ENCODE peak calls at places on chromosomes 6 and 20, in eight cellular contexts. M, P, Y, T, W, C, X and H are unnamed samples. For H3K4me1, the result is how much of the 10 kb centered on the place peaks cover.

GRCh38 chr20:34222208-34222607 is 19.0 kb upstream of the ASIP start:
- DNase-seq in M (no peak), P (no peak), Y (peak), T (no peak), W (no peak), C (no peak), X (no peak), H (no peak)

GRCh38 chr20:41650221-41650948 is 32.2 kb upstream of the CHD6 start:
- DNase-seq in M (no peak), P (no peak), Y (no peak), T (no peak), W (no peak), C (no peak), X (no peak), H (no peak)

GRCh38 chr6:21742238-21742660 is 148.7 kb downstream of the SOX4 start:
- DNase-seq in M (no peak), P (no peak), Y (peak), T (peak), W (no peak), C (peak), X (no peak), H (no peak)

GRCh38 chr20:63152322-63153253 is 63.3 kb downstream of the YTHDF1 start:
- DNase-seq in M (peak), P (peak), Y (no peak), T (no peak), W (peak), C (no peak), X (no peak), H (no peak)

GRCh38 chr20:40008177-40008576 is 680.9 kb downstream of the MAFB start:
- DNase-seq in M (no peak), P (no peak), Y (no peak), T (no peak), W (peak), C (no peak), X (no peak), H (no peak)

GRCh38 chr6:158516098-158516497 is 43.8 kb upstream of the TMEM181 start:
- DNase-seq in M (no peak), P (no peak), Y (no peak), T (no peak), W (no peak), C (no peak), X (no peak), H (no peak)

GRCh38 chr20:56762829-56763228 is 133.7 kb downstream of the TFAP2C start:
- DNase-seq in M (no peak), P (no peak), Y (peak), T (no peak), W (no peak), C (no peak), X (no peak), H (no peak)

GRCh38 chr20:58056021-58056591 is 172.3 kb downstream of the ANKRD60 start:
- DNase-seq in M (no peak), P (no peak), Y (no peak), T (no peak), W (no peak), C (no peak), X (no peak), H (peak)

GRCh38 chr6:37636112-37636511 is 61.6 kb downstream of the MDGA1 start:
- DNase-seq in M (no peak), P (no peak), Y (no peak), T (no peak), W (peak), C (no peak), X (no peak), H (no peak)

GRCh38 chr6:82072113-82072512 is 175.4 kb downstream of the IBTK start:
- DNase-seq in M (no peak), P (no peak), Y (no peak), T (no peak), W (no peak), C (no peak), X (no peak), H (no peak)

GRCh38 chr20:8721098-8721497 is 347.8 kb upstream of the PLCB4 start:
- DNase-seq in M (no peak), P (no peak), Y (no peak), T (peak), W (no peak), C (peak), X (peak), H (no peak)

GRCh38 chr6:161228911-161229591 is 44.8 kb downstream of the AGPAT4 start:
- DNase-seq in M (no peak), P (no peak), Y (peak), T (no peak), W (no peak), C (no peak), X (peak), H (no peak)

GRCh38 chr6:158284340-158285210 is 27.7 kb upstream of the TULP4 start:
- DNase-seq in M (no peak), P (no peak), Y (no peak), T (peak), W (no peak), C (peak), X (peak), H (no peak)

DNA sequence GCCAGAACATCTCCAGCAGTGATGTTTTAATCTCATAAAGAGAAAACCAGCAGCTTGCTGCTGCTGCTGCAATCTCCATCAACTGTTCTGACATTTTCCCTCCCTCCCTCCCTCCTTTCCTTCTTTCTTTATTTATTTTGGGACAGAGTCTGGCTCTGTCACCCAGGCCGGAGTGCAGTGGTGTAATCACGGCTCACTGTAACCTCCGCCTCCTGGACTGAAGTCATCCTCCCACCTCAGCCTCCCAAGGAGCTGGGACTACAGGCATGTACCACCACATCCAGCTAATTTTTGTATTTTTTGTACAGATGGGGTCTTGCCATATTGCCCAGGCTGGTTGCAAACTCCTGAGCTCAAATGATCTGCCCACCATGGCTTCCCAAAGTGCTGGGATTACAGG is 5.7 kb downstream of the ELOVL5 start:
- DNase-seq in M (no peak), P (no peak), Y (no peak), T (no peak), W (no peak), C (no peak), X (no peak), H (no peak)
- H3K4me1 ChIP-seq in M (half or more), P (under half), Y (under half), T (under half), W (under half), C (under half), X (under half), H (under half)

GRCh38 chr6:56708810-56709597 is 66.3 kb upstream of the DST start:
- DNase-seq in M (no peak), P (no peak), Y (no peak), T (no peak), W (no peak), C (peak), X (no peak), H (no peak)
- H3K4me1 ChIP-seq in M (under half), P (under half), Y (under half), T (under half), W (under half), C (half or more), X (under half), H (under half)

DNA sequence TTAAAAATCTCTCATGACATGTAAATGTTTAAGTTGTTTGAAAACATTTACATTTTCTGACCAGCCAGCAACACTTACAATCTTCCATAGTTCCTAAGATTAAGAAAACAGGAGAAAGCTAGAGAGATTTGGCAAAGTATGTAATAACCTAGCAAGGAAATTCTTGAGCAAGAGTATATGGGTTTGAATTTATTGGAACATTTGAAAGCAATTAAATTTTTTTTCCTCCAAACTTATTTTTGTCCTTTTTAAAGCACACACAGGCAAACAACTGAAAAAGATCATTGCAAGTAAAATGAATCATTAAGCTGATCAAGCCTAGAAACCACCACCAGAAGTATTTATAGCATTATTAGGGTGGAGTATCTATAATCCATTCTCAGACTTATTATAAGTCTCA is 20.1 kb upstream of the ZNF217 start:
- DNase-seq in M (no peak), P (no peak), Y (no peak), T (no peak), W (no peak), C (no peak), X (no peak), H (no peak)
- H3K4me1 ChIP-seq in M (under half), P (under half), Y (under half), T (under half), W (under half), C (half or more), X (under half), H (under half)

DNA sequence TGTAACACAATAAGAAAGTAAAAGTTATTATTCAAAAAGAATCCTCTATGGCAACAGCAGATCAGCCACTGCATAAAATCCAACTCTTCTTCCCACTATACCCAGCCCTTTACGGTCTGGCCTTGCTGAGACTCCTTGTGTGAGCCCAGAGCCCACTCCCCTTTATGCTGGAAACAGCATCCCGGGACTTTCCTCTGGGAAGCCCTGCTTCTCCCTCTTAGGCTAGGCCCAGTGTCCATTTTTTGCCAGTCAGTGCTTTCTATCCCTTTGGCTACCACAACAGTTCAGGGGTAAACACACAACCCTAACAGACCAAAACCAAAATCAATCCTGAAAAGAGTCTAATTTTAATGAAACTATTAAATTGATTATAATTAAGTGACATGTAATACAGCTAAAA is 20.6 kb downstream of the FKBP5 start:
- DNase-seq in M (no peak), P (no peak), Y (no peak), T (no peak), W (peak), C (no peak), X (no peak), H (no peak)
- H3K4me1 ChIP-seq in M (half or more), P (half or more), Y (under half), T (under half), W (half or more), C (under half), X (under half), H (half or more)